ENCODE peak calls at places on chromosome 15, in eight cellular contexts. One of them, this sample, is unnamed.

GRCh38 chr15:84631706-84632272 is 22.3 kb downstream of the WDR73 start:
- DNase-seq in HTR-8/SVneo: no peak
- DNase-seq in MM.1S: no peak
- DNase-seq in pancreas: no peak
- DNase-seq in CD8-positive, alpha-beta memory T cell: no peak
- DNase-seq in nucleus accumbens: no peak
- DNase-seq in hippocampal formation: no peak
- DNase-seq in HFF-Myc: no peak
- DNase-seq in this sample: no peak

GRCh38 chr15:88834211-88834812 is 31.1 kb downstream of the ACAN start:
- DNase-seq in HTR-8/SVneo: peak; percentile 63
- DNase-seq in MM.1S: peak; percentile 45
- DNase-seq in pancreas: no peak
- DNase-seq in CD8-positive, alpha-beta memory T cell: peak; percentile 10
- DNase-seq in nucleus accumbens: no peak
- DNase-seq in hippocampal formation: peak; percentile 3
- DNase-seq in HFF-Myc: no peak
- DNase-seq in this sample: peak; percentile 15

GRCh38 chr15:90336705-90337141 is 15.4 kb upstream of the ZNF774 start:
- DNase-seq in HTR-8/SVneo: peak; percentile 45
- DNase-seq in MM.1S: no peak
- DNase-seq in pancreas: no peak
- DNase-seq in CD8-positive, alpha-beta memory T cell: no peak
- DNase-seq in nucleus accumbens: no peak
- DNase-seq in hippocampal formation: no peak
- DNase-seq in HFF-Myc: no peak
- DNase-seq in this sample: no peak

GRCh38 chr15:58381696-58382095 is 50.1 kb upstream of the LIPC start:
- DNase-seq in HTR-8/SVneo: no peak
- DNase-seq in MM.1S: no peak
- DNase-seq in pancreas: no peak
- DNase-seq in CD8-positive, alpha-beta memory T cell: no peak
- DNase-seq in nucleus accumbens: no peak
- DNase-seq in hippocampal formation: no peak
- DNase-seq in HFF-Myc: no peak
- DNase-seq in this sample: no peak

GRCh38 chr15:85118173-85118572 is 136.5 kb downstream of the PDE8A start:
- DNase-seq in HTR-8/SVneo: no peak
- DNase-seq in MM.1S: no peak
- DNase-seq in pancreas: no peak
- DNase-seq in CD8-positive, alpha-beta memory T cell: no peak
- DNase-seq in nucleus accumbens: no peak
- DNase-seq in hippocampal formation: no peak
- DNase-seq in HFF-Myc: no peak
- DNase-seq in this sample: no peak

GRCh38 chr15:35427091-35427490 is 118.9 kb downstream of the DPH6 start:
- DNase-seq in HTR-8/SVneo: peak; percentile 7
- DNase-seq in MM.1S: no peak
- DNase-seq in pancreas: no peak
- DNase-seq in CD8-positive, alpha-beta memory T cell: no peak
- DNase-seq in nucleus accumbens: no peak
- DNase-seq in hippocampal formation: no peak
- DNase-seq in HFF-Myc: peak; percentile 43
- DNase-seq in this sample: no peak

GRCh38 chr15:58222698-58223097 is 84.5 kb downstream of the AQP9 start:
- DNase-seq in HTR-8/SVneo: no peak
- DNase-seq in MM.1S: no peak
- DNase-seq in pancreas: no peak
- DNase-seq in CD8-positive, alpha-beta memory T cell: no peak
- DNase-seq in nucleus accumbens: no peak
- DNase-seq in hippocampal formation: no peak
- DNase-seq in HFF-Myc: no peak
- DNase-seq in this sample: peak; percentile 31

GRCh38 chr15:39127925-39128617 is 452.8 kb upstream of the THBS1 start:
- DNase-seq in HTR-8/SVneo: peak; percentile 54
- DNase-seq in MM.1S: no peak
- DNase-seq in pancreas: no peak
- DNase-seq in CD8-positive, alpha-beta memory T cell: no peak
- DNase-seq in nucleus accumbens: no peak
- DNase-seq in hippocampal formation: no peak
- DNase-seq in HFF-Myc: peak; percentile 86
- DNase-seq in this sample: no peak

GRCh38 chr15:78450285-78450858 is 12.4 kb downstream of the IREB2 start:
- DNase-seq in HTR-8/SVneo: no peak
- DNase-seq in MM.1S: no peak
- DNase-seq in pancreas: no peak
- DNase-seq in CD8-positive, alpha-beta memory T cell: no peak
- DNase-seq in nucleus accumbens: no peak
- DNase-seq in hippocampal formation: no peak
- DNase-seq in HFF-Myc: no peak
- DNase-seq in this sample: no peak

GRCh38 chr15:78384651-78385050 is 44.5 kb downstream of the CRABP1 start:
- DNase-seq in HTR-8/SVneo: no peak
- DNase-seq in MM.1S: no peak
- DNase-seq in pancreas: no peak
- DNase-seq in CD8-positive, alpha-beta memory T cell: no peak
- DNase-seq in nucleus accumbens: no peak
- DNase-seq in hippocampal formation: no peak
- DNase-seq in HFF-Myc: no peak
- DNase-seq in this sample: no peak

GRCh38 chr15:52134502-52135144 is 22.0 kb upstream of the BCL2L10 start:
- DNase-seq in HTR-8/SVneo: no peak
- DNase-seq in MM.1S: no peak
- DNase-seq in pancreas: peak; percentile 95
- DNase-seq in CD8-positive, alpha-beta memory T cell: no peak
- DNase-seq in nucleus accumbens: no peak
- DNase-seq in hippocampal formation: no peak
- DNase-seq in HFF-Myc: no peak
- DNase-seq in this sample: no peak

GRCh38 chr15:83559310-83559966 is 94.5 kb upstream of the ADAMTSL3 start:
- DNase-seq in HTR-8/SVneo: peak; percentile 57
- DNase-seq in MM.1S: peak; percentile 62
- DNase-seq in pancreas: peak; percentile 34
- DNase-seq in CD8-positive, alpha-beta memory T cell: no peak
- DNase-seq in nucleus accumbens: no peak
- DNase-seq in hippocampal formation: peak; percentile 82
- DNase-seq in HFF-Myc: peak; percentile 64
- DNase-seq in this sample: peak; percentile 86

GRCh38 chr15:71612066-71612715 is 198.2 kb upstream of the NR2E3 start:
- DNase-seq in HTR-8/SVneo: no peak
- DNase-seq in MM.1S: no peak
- DNase-seq in pancreas: no peak
- DNase-seq in CD8-positive, alpha-beta memory T cell: no peak
- DNase-seq in nucleus accumbens: no peak
- DNase-seq in hippocampal formation: no peak
- DNase-seq in HFF-Myc: no peak
- DNase-seq in this sample: no peak

GRCh38 chr15:99424978-99425665 is 140.7 kb upstream of the MEF2A start:
- DNase-seq in HTR-8/SVneo: peak; percentile 71
- DNase-seq in MM.1S: no peak
- DNase-seq in pancreas: no peak
- DNase-seq in CD8-positive, alpha-beta memory T cell: no peak
- DNase-seq in nucleus accumbens: no peak
- DNase-seq in hippocampal formation: no peak
- DNase-seq in HFF-Myc: peak; percentile 52
- DNase-seq in this sample: no peak

GRCh38 chr15:97684249-97684648 is 276.3 kb upstream of the ARRDC4 start:
- DNase-seq in HTR-8/SVneo: no peak
- DNase-seq in MM.1S: peak; percentile 52
- DNase-seq in pancreas: no peak
- DNase-seq in CD8-positive, alpha-beta memory T cell: no peak
- DNase-seq in nucleus accumbens: no peak
- DNase-seq in hippocampal formation: no peak
- DNase-seq in HFF-Myc: no peak
- DNase-seq in this sample: no peak

GRCh38 chr15:91488452-91488851 is 365.1 kb upstream of the SLCO3A1 start:
- DNase-seq in HTR-8/SVneo: no peak
- DNase-seq in MM.1S: no peak
- DNase-seq in pancreas: no peak
- DNase-seq in CD8-positive, alpha-beta memory T cell: no peak
- DNase-seq in nucleus accumbens: no peak
- DNase-seq in hippocampal formation: no peak
- DNase-seq in HFF-Myc: no peak
- DNase-seq in this sample: no peak

GRCh38 chr15:81296673-81297072 is 27.3 kb downstream of the STARD5 start:
- DNase-seq in HTR-8/SVneo: no peak
- DNase-seq in MM.1S: peak; percentile 94
- DNase-seq in pancreas: no peak
- DNase-seq in CD8-positive, alpha-beta memory T cell: peak; percentile 53
- DNase-seq in nucleus accumbens: no peak
- DNase-seq in hippocampal formation: no peak
- DNase-seq in HFF-Myc: no peak
- DNase-seq in this sample: no peak

GRCh38 chr15:77421370-77421700 is 647 bp downstream of the HMG20A start:
- DNase-seq in HTR-8/SVneo: no peak
- DNase-seq in MM.1S: peak; percentile 51
- DNase-seq in pancreas: no peak
- DNase-seq in CD8-positive, alpha-beta memory T cell: no peak
- DNase-seq in nucleus accumbens: no peak
- DNase-seq in hippocampal formation: no peak
- DNase-seq in HFF-Myc: no peak
- DNase-seq in this sample: no peak

This sample was measured in putamen.